ENCODE peak calls at places on chromosomes 3 and 15, in five cellular contexts. J is B cell, T is OCI-LY7, L is hepatocyte, X is H1. N is an unnamed sample.

GRCh38 chr3:41498847-41499246 is 299.5 kb downstream of the CTNNB1 start:
- DNase-seq in J (no peak), T (no peak), L (no peak), X (no peak), N (no peak)

GRCh38 chr3:126378341-126378751 is 16.4 kb upstream of the CFAP100 start:
- DNase-seq in J (no peak), T (no peak), L (no peak), X (no peak), N (no peak)

GRCh38 chr3:177468331-177468730 is 271.0 kb upstream of the TBL1XR1 start:
- DNase-seq in J (no peak), T (no peak), L (no peak), X (no peak), N (no peak)

GRCh38 chr3:8145661-8146060 is 356.0 kb upstream of the LMCD1 start:
- DNase-seq in J (no peak), T (no peak), L (no peak), X (no peak), N (no peak)

GRCh38 chr15:83356516-83357399 is 72.3 kb upstream of the BNC1 start:
- DNase-seq in J (no peak), T (no peak), L (no peak), X (no peak), N (no peak)

GRCh38 chr3:101223016-101223415 is 97.4 kb downstream of the IMPG2 start:
- DNase-seq in J (no peak), T (no peak), L (no peak), X (no peak), N (no peak)

GRCh38 chr3:62615258-62615840 is 242.0 kb upstream of the FEZF2 start:
- DNase-seq in J (no peak), T (no peak), L (no peak), X (no peak), N (no peak)

GRCh38 chr3:107928084-107928445 is 162.8 kb downstream of the CD47 start:
- DNase-seq in J (no peak), T (no peak), L (peak), X (no peak), N (no peak)

GRCh38 chr15:37933685-37934084 is 755 bp upstream of the TMCO5A start:
- DNase-seq in J (no peak), T (no peak), L (peak), X (no peak), N (no peak)

GRCh38 chr3:83193526-83193925 is 1432.1 kb upstream of the GBE1 start:
- DNase-seq in J (no peak), T (no peak), L (no peak), X (no peak), N (no peak)

GRCh38 chr3:47113669-47114365 is 50.1 kb downstream of the SETD2 start:
- DNase-seq in J (peak), T (peak), L (no peak), X (no peak), N (peak)

GRCh38 chr3:30672959-30673358 is 66.6 kb downstream of the TGFBR2 start:
- DNase-seq in J (no peak), T (no peak), L (no peak), X (no peak), N (no peak)

GRCh38 chr3:49656541-49657112 is 17.5 kb upstream of the APEH start:
- DNase-seq in J (no peak), T (no peak), L (no peak), X (no peak), N (no peak)
- TF ChIP-seq CTCF in J (no peak), T (no peak), L (no peak), X (no peak), N (peak)

DNA sequence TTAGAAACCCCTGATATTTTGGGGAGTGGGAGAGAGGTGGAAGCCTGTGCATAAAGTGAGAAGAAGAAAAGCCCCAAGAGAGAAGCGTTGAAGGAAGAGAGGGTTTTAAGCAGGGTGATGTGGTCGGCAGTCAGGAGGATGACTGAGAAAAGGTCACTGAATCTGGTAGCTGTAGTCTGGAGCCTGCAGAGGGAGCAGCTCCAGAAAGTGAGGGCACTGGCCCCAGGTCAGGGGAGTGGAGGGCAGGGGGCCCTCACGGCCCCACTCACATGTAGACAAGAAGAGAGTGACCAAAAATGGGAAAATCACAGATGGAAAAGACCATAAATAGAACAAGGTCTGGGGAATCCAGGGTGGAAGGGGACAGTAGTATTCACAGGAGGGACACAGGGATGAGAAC is 105.5 kb downstream of the RYK start:
- DNase-seq in J (no peak), T (no peak), L (no peak), X (no peak), N (no peak)
- TF ChIP-seq CTCF in J (no peak), T (no peak), L (no peak), X (peak), N (no peak)

DNA sequence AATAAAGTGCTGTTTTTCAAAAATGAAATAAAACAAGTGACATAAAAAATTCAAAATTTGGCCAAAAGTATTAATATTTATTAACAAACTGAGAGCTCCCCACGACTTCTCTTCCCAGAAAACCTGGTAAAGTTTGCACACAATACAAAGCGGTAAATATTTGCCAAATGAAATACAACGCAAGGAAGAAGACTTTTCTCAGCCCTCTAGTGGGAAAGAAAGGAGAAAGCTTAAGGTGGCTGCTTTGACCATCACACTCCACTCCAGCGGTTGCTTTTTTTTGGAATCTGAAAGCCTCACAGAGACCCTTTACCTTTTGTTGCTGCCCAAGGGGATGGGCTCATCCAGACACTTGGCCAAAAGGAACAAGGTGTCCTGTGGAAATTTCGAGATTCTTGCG is 1.1 kb upstream of the GK5 start:
- DNase-seq in J (no peak), T (no peak), L (no peak), X (no peak), N (no peak)
- TF ChIP-seq CTCF in J (no peak), T (peak), L (no peak), X (no peak), N (no peak)

DNA sequence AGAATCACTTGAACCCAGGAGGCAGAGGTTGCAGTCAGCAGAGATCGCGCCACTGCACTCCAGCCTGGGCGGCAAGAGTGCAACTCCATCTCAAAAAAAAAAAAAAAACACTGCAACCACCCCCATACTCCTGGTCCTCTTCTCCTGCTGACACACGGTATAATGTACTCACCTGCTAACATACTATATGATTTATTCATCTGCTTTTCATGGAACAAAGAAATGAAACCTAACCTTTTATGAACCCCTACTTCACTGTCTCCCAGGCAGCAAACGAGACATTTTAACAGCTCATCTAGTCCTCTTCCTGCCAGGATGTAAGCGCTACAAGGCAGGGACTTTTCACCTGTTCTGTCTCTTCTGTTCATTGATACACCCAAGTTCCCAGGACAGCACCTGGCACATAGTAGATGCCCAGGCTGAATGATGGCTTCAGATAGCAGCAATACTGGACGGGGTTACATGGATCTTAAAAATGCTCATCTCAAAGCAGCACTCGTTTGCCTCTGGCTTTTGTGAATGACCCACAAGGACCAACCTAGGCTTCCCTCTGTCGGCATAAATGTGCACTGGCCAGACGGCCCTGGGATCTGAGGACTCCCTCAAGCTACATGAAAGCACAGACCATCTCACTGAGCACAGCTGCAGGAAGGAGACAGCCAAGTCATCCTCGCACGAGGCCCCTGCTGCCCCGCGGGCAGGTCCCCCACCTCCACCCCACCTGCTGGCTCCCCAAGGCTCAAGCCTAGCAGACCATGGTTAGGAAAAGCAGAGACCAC is 20.3 kb downstream of the XXYLT1 start:
- DNase-seq in J (no peak), T (peak), L (no peak), X (no peak), N (peak)
- TF ChIP-seq CTCF in J (no peak), T (no peak), L (no peak), X (no peak), N (peak)

GRCh38 chr3:50372349-50372748 is 13.0 kb upstream of the TMEM115 start:
- DNase-seq in J (no peak), T (no peak), L (peak), X (no peak), N (no peak)
- TF ChIP-seq CTCF in J (no peak), T (no peak), L (no peak), X (no peak), N (no peak)

DNA sequence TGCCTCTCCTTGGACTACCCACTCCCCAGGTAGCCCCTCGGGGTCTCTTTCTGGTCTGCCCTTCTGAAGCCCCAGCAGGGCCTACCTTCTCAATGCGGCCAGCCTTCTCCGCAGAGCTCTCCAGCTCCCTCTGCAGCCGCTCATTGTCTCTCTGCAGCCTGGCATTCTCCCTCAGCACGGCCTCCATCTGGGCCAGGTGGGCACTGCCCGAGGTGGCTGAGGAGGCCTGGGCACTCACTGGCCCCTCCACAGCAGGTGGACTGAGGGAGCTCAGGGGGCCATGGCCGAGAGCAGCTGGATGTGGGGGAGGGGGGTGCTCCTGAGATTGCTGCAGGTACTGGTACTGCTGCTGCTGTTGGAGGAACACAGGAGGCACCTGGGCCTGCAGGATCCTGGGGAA is 6.8 kb downstream of the AMOTL2 start:
- DNase-seq in J (no peak), T (no peak), L (no peak), X (no peak), N (no peak)
- TF ChIP-seq CTCF in J (no peak), T (no peak), L (no peak), X (no peak), N (no peak)

GRCh38 chr3:97658670-97659285 is 105.8 kb upstream of the ARL6 start:
- DNase-seq in J (no peak), T (peak), L (peak), X (no peak), N (peak)
- TF ChIP-seq CTCF in J (no peak), T (peak), L (peak), X (no peak), N (peak)

GRCh38 chr15:57544840-57545239 is 46.9 kb upstream of the MYZAP start:
- DNase-seq in J (no peak), T (no peak), L (no peak), X (no peak), N (no peak)
- TF ChIP-seq CTCF in J (no peak), T (no peak), L (no peak), X (no peak), N (no peak)

N was measured in GM10248.